ENCODE peak calls at places on chromosomes 3 and 15, in seven cellular contexts. F is psoas muscle, B is heart left ventricle, T is colonic mucosa, J is BJ, O is endothelial cell of umbilical vein, M is mammary epithelial cell. U is an unnamed sample.
A peak's percentile ranks its signal among the peaks of the same experiment; 100 is the strongest.

GRCh38 chr15:87154771-87155170 is 1075.1 kb downstream of the AGBL1 start:
- DNase-seq in J (peak; percentile 19), O (no peak), M (peak; percentile 95), T (no peak), B (no peak), F (no peak), U (no peak)

GRCh38 chr3:185308126-185308754 is 54.4 kb upstream of the EHHADH start:
- DNase-seq in F (no peak), B (no peak), M (peak; percentile 59), O (peak; percentile 68), J (no peak), T (peak; percentile 78), U (peak; percentile 73)

GRCh38 chr15:43552261-43552660 is 34.9 kb downstream of the MAP1A start:
- DNase-seq in O (no peak), B (no peak), F (no peak), T (no peak), M (no peak), J (no peak), U (no peak)

GRCh38 chr3:121463745-121464144 is 82.0 kb downstream of the POLQ start:
- DNase-seq in B (no peak), F (no peak), M (no peak), O (no peak), T (no peak), J (no peak), U (no peak)

GRCh38 chr15:41990691-41991090 is 18.3 kb upstream of the EHD4 start:
- DNase-seq in F (no peak), O (no peak), T (no peak), J (no peak), B (no peak), M (no peak), U (no peak)

GRCh38 chr15:56208641-56209155 is 35.0 kb downstream of the RFX7 start:
- DNase-seq in B (no peak), J (no peak), M (no peak), T (no peak), F (no peak), O (no peak), U (no peak)

GRCh38 chr15:85532689-85533088 is 152.3 kb downstream of the AKAP13 start:
- DNase-seq in M (no peak), J (no peak), F (no peak), B (peak; percentile 61), O (no peak), T (no peak), U (no peak)

GRCh38 chr3:179321585-179322322 is 1.1 kb upstream of the ZNF639 start:
- DNase-seq in T (peak; percentile 54), F (no peak), B (no peak), J (no peak), O (peak; percentile 77), M (peak; percentile 41), U (no peak)

GRCh38 chr3:170047133-170047404 is 9.3 kb downstream of the GPR160 start:
- DNase-seq in O (no peak), T (peak; percentile 54), F (no peak), J (no peak), B (no peak), M (no peak), U (no peak)

GRCh38 chr15:34984884-34985630 is 3.0 kb downstream of the ZNF770 start:
- DNase-seq in F (peak; percentile 41), T (no peak), O (peak; percentile 83), B (no peak), J (no peak), M (no peak), U (no peak)

GRCh38 chr3:135325096-135325495 is 530.0 kb downstream of the EPHB1 start:
- DNase-seq in B (no peak), T (no peak), F (no peak), O (no peak), J (no peak), M (no peak), U (no peak)

DNA sequence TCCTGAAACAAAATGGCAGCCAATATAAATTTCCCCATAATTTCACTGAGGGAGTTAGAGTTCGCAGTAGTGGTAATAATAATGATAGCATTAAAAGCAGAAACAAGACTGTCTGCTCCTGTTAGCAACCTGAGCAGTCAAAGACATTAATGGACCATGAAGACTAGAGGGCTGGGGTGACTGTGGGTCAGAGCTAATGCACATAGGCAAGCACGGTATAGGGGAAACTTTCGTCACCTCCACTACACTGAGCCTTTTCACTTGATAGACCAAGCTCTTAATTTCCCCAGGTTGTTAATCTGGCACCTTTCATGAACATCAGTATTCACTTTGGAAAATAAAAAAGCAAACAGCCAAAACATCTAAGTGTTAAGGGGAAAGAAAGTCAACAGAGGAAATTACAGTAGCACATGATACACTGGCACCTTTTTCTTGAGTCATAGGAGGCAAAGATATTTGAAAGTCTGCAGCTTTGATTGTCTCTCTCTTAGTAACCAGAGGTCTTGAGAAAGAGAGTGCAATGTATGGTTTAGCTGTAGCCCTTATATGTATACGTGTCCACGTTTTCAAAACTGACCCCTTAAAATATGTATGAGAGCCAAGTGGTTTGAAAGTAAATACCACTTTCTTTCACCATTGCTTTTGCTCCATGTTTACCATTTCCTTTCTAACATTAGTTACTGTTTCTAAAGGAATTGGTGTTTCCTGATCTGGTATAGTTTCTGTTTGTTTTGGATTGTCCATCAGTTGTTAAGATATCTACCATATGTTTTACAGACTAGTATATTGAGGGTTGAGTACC is 104.8 kb downstream of the FILIP1L start:
- DNase-seq in F (no peak), M (no peak), O (peak; percentile 81), J (no peak), B (no peak), T (no peak), U (no peak)
- H3K36me3 ChIP-seq in F (no peaks in the 10 kb centered on the region), M (no peaks in the 10 kb centered on the region), O (no peaks in the 10 kb centered on the region), J (no peaks in the 10 kb centered on the region), B (no peaks in the 10 kb centered on the region), T (no peaks in the 10 kb centered on the region), U (no peaks in the 10 kb centered on the region)

DNA sequence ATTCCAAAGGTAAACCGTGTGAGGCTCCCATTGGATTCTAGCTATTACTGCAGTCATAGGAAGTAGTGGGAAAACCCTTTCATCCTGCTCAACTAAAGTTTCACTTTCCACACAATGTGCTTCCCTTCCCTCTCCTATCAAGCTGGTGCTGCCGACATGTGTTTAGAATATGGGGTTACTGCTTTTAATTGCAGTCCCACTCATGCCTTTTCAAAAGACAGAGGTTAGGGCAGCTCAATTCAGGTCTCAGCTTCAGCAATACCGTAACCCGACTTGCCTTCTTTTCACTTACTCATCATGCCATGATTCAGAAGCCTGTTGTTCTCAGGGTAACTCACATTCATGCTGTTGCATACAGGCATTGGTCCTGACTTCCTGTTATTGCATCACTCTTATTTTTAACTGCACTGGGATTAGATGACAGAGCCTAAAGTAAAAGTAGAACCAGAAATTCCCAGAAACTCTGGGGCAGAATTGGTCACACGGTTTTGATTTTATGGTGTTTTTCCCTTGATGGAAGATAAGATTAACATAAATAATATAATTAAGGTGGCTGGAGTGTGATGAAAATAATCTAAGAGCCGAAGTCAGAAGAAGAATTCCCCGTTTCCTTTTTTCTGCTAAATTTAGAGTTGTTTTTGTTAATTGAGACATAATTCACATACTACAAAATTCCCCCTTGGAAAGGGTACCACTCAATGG is 45.7 kb downstream of the C2CD4B start:
- DNase-seq in J (peak; percentile 88), O (peak; percentile 98), T (no peak), B (no peak), M (peak; percentile 98), F (no peak), U (peak; percentile 23)
- TF ChIP-seq CTCF in J (no peak), O (no peak), T (no peak), B (no peak), M (no peak), F (peak; percentile 10), U (no peak)

GRCh38 chr15:88610756-88611231 is 10.3 kb upstream of the AEN start:
- DNase-seq in B (no peak), M (no peak), T (no peak), O (no peak), J (no peak), F (no peak), U (no peak)

GRCh38 chr15:88615303-88616107 is 5.6 kb upstream of the AEN start:
- DNase-seq in T (peak; percentile 79), M (no peak), J (no peak), F (no peak), B (no peak), O (no peak), U (no peak)

GRCh38 chr15:88609344-88609743 is 11.8 kb upstream of the AEN start:
- DNase-seq in O (no peak), F (no peak), B (no peak), M (no peak), J (no peak), T (no peak), U (no peak)

GRCh38 chr15:88613074-88613944 is 7.8 kb upstream of the AEN start:
- DNase-seq in J (no peak), M (no peak), T (no peak), F (no peak), B (no peak), O (no peak), U (no peak)

GRCh38 chr15:88612186-88612796 is 8.8 kb upstream of the AEN start:
- DNase-seq in F (no peak), M (no peak), J (no peak), O (no peak), B (no peak), T (no peak), U (no peak)
- H3K36me3 ChIP-seq in F (no peaks in the 10 kb centered on the region), M (no peaks in the 10 kb centered on the region), J (no peaks in the 10 kb centered on the region), O (no peaks in the 10 kb centered on the region), B (no peaks in the 10 kb centered on the region), T (no peaks in the 10 kb centered on the region), U (no peaks in the 10 kb centered on the region)

GRCh38 chr3:147361671-147362420 is 44.5 kb downstream of the ZIC4 start:
- DNase-seq in B (no peak), F (peak; percentile 34), M (peak; percentile 3), J (no peak), O (no peak), T (peak; percentile 53), U (no peak)
- TF ChIP-seq CTCF in B (peak; percentile 36), F (peak; percentile 61), M (peak; percentile 66), J (peak; percentile 64), O (peak; percentile 57), T (peak; percentile 52), U (peak; percentile 27)

GRCh38 chr15:80948651-80949292 is 40.8 kb downstream of the MESD start:
- DNase-seq in T (no peak), J (no peak), F (no peak), M (no peak), O (no peak), B (no peak), U (no peak)
- H3K36me3 ChIP-seq in T (no peaks in the 10 kb centered on the region), J (peaks cover 68% of the 10 kb centered on the region), F (peaks cover 52% of the 10 kb centered on the region), M (no peaks in the 10 kb centered on the region), O (no peaks in the 10 kb centered on the region), B (peaks cover 82% of the 10 kb centered on the region), U (no peaks in the 10 kb centered on the region)

GRCh38 chr3:53130179-53131135 is at the start of gene RFT1:
- DNase-seq in T (peak; percentile 99), J (peak; percentile 64), B (peak; percentile 100), M (peak; percentile 93), O (peak; percentile 96), F (peak; percentile 99), U (peak; percentile 100)
- TF ChIP-seq CTCF in T (no peak), J (peak; percentile 27), B (no peak), M (peak; percentile 8), O (no peak), F (no peak), U (no peak)

GRCh38 chr3:65425880-65426279 is 612.8 kb downstream of the MAGI1 start:
- DNase-seq in M (no peak), F (no peak), T (no peak), J (no peak), B (no peak), O (no peak), U (no peak)
- H3K36me3 ChIP-seq in M (no peaks in the 10 kb centered on the region), F (peaks cover 28% of the 10 kb centered on the region), T (no peaks in the 10 kb centered on the region), J (peaks cover 3% of the 10 kb centered on the region), B (peaks cover 34% of the 10 kb centered on the region), O (no peaks in the 10 kb centered on the region), U (no peaks in the 10 kb centered on the region)

U was measured in tibial nerve.